ENCODE peak calls at places on chromosomes 2 and 18, in eight cellular contexts. S is IMR-90, Q is PC-9, L is HepG2, V is hepatocyte, R is HCT116, O is astrocyte, T is endothelial cell of umbilical vein. Y is an unnamed sample.
A peak's percentile ranks its signal among the peaks of the same experiment; 100 is the strongest.

GRCh38 chr18:48952287-48953095 is 1.7 kb upstream of the SMAD7 start:
- DNase-seq in S (peak; percentile 86), Q (peak; percentile 74), L (no peak), V (peak; percentile 94), R (no peak), O (peak; percentile 84), T (peak; percentile 78), Y (no peak)

GRCh38 chr2:29046321-29046720 is 28.0 kb downstream of the PCARE start:
- DNase-seq in S (no peak), Q (no peak), L (no peak), V (no peak), R (no peak), O (no peak), T (no peak), Y (no peak)

GRCh38 chr2:7210712-7211111 is 293.5 kb downstream of the RNF144A start:
- DNase-seq in S (no peak), Q (no peak), L (no peak), V (no peak), R (no peak), O (peak; percentile 34), T (no peak), Y (no peak)

GRCh38 chr2:62596061-62596658 is 90.2 kb upstream of the TMEM17 start:
- DNase-seq in S (peak; percentile 81), Q (no peak), L (no peak), V (no peak), R (no peak), O (peak; percentile 92), T (peak; percentile 71), Y (no peak)

GRCh38 chr18:13381907-13382682 is 163.5 kb downstream of the LDLRAD4 start:
- DNase-seq in S (peak; percentile 21), Q (peak; percentile 74), L (no peak), V (no peak), R (no peak), O (peak; percentile 71), T (peak; percentile 94), Y (no peak)

GRCh38 chr18:35936951-35937350 is 35.5 kb upstream of the RMP24 start:
- DNase-seq in S (no peak), Q (no peak), L (no peak), V (no peak), R (no peak), O (no peak), T (no peak), Y (no peak)

GRCh38 chr2:32947484-32948143 is 861 bp downstream of the LTBP1 start:
- DNase-seq in S (peak; percentile 54), Q (peak; percentile 61), L (no peak), V (peak; percentile 62), R (no peak), O (peak; percentile 50), T (peak; percentile 57), Y (peak; percentile 39)

GRCh38 chr2:2320486-2321249 is 10.4 kb downstream of the MYT1L start:
- DNase-seq in S (no peak), Q (no peak), L (no peak), V (no peak), R (no peak), O (no peak), T (no peak), Y (no peak)

GRCh38 chr2:239879423-239880084 is 145.6 kb downstream of the NDUFA10 start:
- DNase-seq in S (no peak), Q (no peak), L (no peak), V (no peak), R (no peak), O (no peak), T (no peak), Y (peak; percentile 2)

GRCh38 chr2:70620020-70620419 is 66.4 kb upstream of the TGFA start:
- DNase-seq in S (no peak), Q (no peak), L (no peak), V (no peak), R (no peak), O (no peak), T (no peak), Y (no peak)

GRCh38 chr2:169734172-169734847 is 678 bp downstream of the KLHL23 start:
- DNase-seq in S (no peak), Q (peak; percentile 12), L (no peak), V (peak; percentile 62), R (no peak), O (no peak), T (peak; percentile 36), Y (peak; percentile 63)

GRCh38 chr18:68177807-68178702 is 536.9 kb downstream of the TMX3 start:
- DNase-seq in S (peak; percentile 99), Q (peak; percentile 45), L (peak; percentile 74), V (peak; percentile 43), R (no peak), O (peak; percentile 99), T (peak; percentile 85), Y (no peak)

GRCh38 chr2:130845507-130846085 is 8.9 kb downstream of the ARHGEF4 start:
- DNase-seq in S (peak; percentile 12), Q (no peak), L (no peak), V (no peak), R (no peak), O (no peak), T (no peak), Y (no peak)

GRCh38 chr18:26574958-26575864 is 26.9 kb upstream of the KCTD1 start:
- DNase-seq in S (peak; percentile 46), Q (peak; percentile 31), L (peak; percentile 52), V (peak; percentile 64), R (no peak), O (peak; percentile 71), T (peak; percentile 34), Y (peak; percentile 72)

GRCh38 chr2:199850718-199851498 is at the start of gene FTCDNL1:
- DNase-seq in S (peak; percentile 13), Q (peak; percentile 70), L (peak; percentile 58), V (peak; percentile 81), R (peak; percentile 35), O (peak; percentile 31), T (peak; percentile 50), Y (no peak)

GRCh38 chr2:73135236-73135635 is 22.5 kb upstream of the RAB11FIP5 start:
- DNase-seq in S (no peak), Q (no peak), L (no peak), V (no peak), R (no peak), O (no peak), T (no peak), Y (no peak)

GRCh38 chr2:176163655-176164021 is 6.5 kb downstream of the HOXD3 start:
- DNase-seq in S (no peak), Q (no peak), L (no peak), V (no peak), R (no peak), O (no peak), T (no peak), Y (no peak)
- H3K9me3 ChIP-seq in S (peaks cover 14% of the 10 kb centered on the region), Q (no peaks in the 10 kb centered on the region), L (no peaks in the 10 kb centered on the region), V (no peaks in the 10 kb centered on the region), R (no peaks in the 10 kb centered on the region), O (peaks cover 2% of the 10 kb centered on the region), T (no peaks in the 10 kb centered on the region), Y (no peaks in the 10 kb centered on the region)

GRCh38 chr2:105795575-105795934 is 50.8 kb downstream of the NCK2 start:
- DNase-seq in S (no peak), Q (no peak), L (no peak), V (no peak), R (no peak), O (no peak), T (peak; percentile 38), Y (peak; percentile 42)
- H4K20me1 ChIP-seq in S (peaks cover 30% of the 10 kb centered on the region), Q (peaks cover 4% of the 10 kb centered on the region), L (no peaks in the 10 kb centered on the region), V (peaks cover 94% of the 10 kb centered on the region), R (no peaks in the 10 kb centered on the region), O (peaks cover 89% of the 10 kb centered on the region), T (peaks cover 8% of the 10 kb centered on the region), Y (peaks cover 11% of the 10 kb centered on the region)

GRCh38 chr2:102078773-102079172 is 63.8 kb upstream of the IL1R1 start:
- DNase-seq in S (no peak), Q (no peak), L (no peak), V (no peak), R (no peak), O (no peak), T (no peak), Y (no peak)

GRCh38 chr2:102080451-102081054 is 62.0 kb upstream of the IL1R1 start:
- DNase-seq in S (peak; percentile 44), Q (no peak), L (no peak), V (no peak), R (peak; percentile 41), O (peak; percentile 69), T (no peak), Y (no peak)

GRCh38 chr2:102084651-102085050 is 57.9 kb upstream of the IL1R1 start:
- DNase-seq in S (no peak), Q (no peak), L (no peak), V (no peak), R (no peak), O (no peak), T (no peak), Y (no peak)

GRCh38 chr2:102082591-102083586 is 59.7 kb upstream of the IL1R1 start:
- DNase-seq in S (peak; percentile 91), Q (no peak), L (peak; percentile 67), V (peak; percentile 53), R (peak; percentile 56), O (peak; percentile 91), T (peak; percentile 88), Y (peak; percentile 33)

DNA sequence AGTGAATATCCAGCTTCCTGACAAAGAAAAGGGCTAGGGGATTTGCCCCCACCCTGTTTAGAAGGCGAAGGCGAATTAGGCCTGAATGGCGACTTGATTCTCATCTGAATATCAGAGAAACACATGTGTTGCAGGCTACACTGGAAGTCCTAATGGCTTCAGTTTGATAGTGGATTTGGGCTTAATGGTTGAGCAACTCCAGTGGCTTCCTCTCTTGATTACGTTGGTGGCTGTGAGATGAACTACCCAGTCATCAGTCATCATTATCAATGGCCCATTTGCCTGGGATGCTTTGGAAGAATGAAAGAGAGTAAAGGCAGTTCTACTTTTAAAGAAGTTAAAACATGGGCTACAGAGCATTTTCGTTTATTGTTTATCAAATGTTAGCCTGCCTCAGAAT is 60.9 kb upstream of the IL1R1 start:
- DNase-seq in S (no peak), Q (no peak), L (no peak), V (no peak), R (no peak), O (peak; percentile 38), T (no peak), Y (no peak)
- H3K4me2 ChIP-seq in S (no peak overlapping the region), Q (no peak overlapping the region), L (no peak overlapping the region), V (no peak overlapping the region), R (no peak overlapping the region), O (no peak overlapping the region), T (no peak overlapping the region), Y (no peak overlapping the region)

DNA sequence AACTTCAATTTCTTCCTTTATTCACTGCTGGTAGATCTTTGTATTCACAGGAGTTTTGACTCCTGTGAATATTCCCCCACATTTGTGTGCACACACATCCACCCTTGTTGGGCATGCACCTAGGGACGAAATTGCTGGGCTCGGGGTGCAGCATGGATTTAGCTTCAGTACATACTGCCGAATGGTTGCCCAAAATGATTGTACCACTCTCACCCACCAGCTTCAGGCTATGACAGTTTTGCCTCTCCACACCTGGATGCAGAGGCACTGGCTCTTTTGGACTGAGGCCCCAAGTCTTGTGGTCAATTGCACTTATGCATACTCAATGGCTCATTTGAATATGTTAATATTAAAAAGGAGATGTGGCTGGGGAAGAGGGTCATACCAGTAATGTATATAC is 65.1 kb upstream of the ODC1 start:
- DNase-seq in S (no peak), Q (no peak), L (no peak), V (no peak), R (no peak), O (no peak), T (no peak), Y (no peak)
- H3K9me3 ChIP-seq in S (peaks cover 17% of the 10 kb centered on the region), Q (peaks cover 16% of the 10 kb centered on the region), L (peaks cover 16% of the 10 kb centered on the region), V (no peaks in the 10 kb centered on the region), R (peaks cover 4% of the 10 kb centered on the region), O (peaks cover 10% of the 10 kb centered on the region), T (no peaks in the 10 kb centered on the region), Y (peaks cover 26% of the 10 kb centered on the region)